ENCODE peak calls at places on chromosomes 16 and 17, in five cellular contexts. P is esophagus squamous epithelium, Z is H9, K is type B pancreatic cell, H is AG10803. Y is an unnamed sample.

GRCh38 chr17:77420804-77421634 is 280.2 kb downstream of the SEC14L1 start:
- DNase-seq in P (no peak), Z (peak), K (no peak), H (peak), Y (peak)

GRCh38 chr17:66564992-66565465 is 262.6 kb downstream of the PRKCA start:
- DNase-seq in P (no peak), Z (peak), K (no peak), H (peak), Y (no peak)

GRCh38 chr16:49597796-49598195 is 224.2 kb downstream of the C16orf78 start:
- DNase-seq in P (no peak), Z (peak), K (peak), H (no peak), Y (no peak)

GRCh38 chr17:10631048-10631700 is 25.9 kb downstream of the MYH3 start:
- DNase-seq in P (no peak), Z (peak), K (no peak), H (peak), Y (peak)

GRCh38 chr17:79559111-79559887 is 51.6 kb downstream of the RBFOX3 start:
- DNase-seq in P (no peak), Z (no peak), K (no peak), H (no peak), Y (no peak)

GRCh38 chr17:48314716-48315115 is 115.3 kb downstream of the SKAP1 start:
- DNase-seq in P (no peak), Z (no peak), K (no peak), H (no peak), Y (no peak)

GRCh38 chr17:82173351-82174041 is 39.1 kb downstream of the CCDC57 start:
- DNase-seq in P (no peak), Z (peak), K (no peak), H (no peak), Y (no peak)

GRCh38 chr16:80654094-80654862 is 113.5 kb downstream of the DYNLRB2 start:
- DNase-seq in P (no peak), Z (no peak), K (no peak), H (no peak), Y (no peak)

GRCh38 chr16:87284183-87284582 is 33.0 kb downstream of the C16orf95 start:
- DNase-seq in P (no peak), Z (no peak), K (no peak), H (no peak), Y (no peak)

GRCh38 chr17:15350777-15351486 is 9.5 kb upstream of the TEKT3 start:
- DNase-seq in P (no peak), Z (no peak), K (no peak), H (no peak), Y (no peak)

GRCh38 chr16:79316004-79316458 is 284.5 kb downstream of the MAF start:
- DNase-seq in P (no peak), Z (no peak), K (no peak), H (no peak), Y (no peak)

GRCh38 chr17:82238562-82239201 is 9.8 kb downstream of the SLC16A3 start:
- DNase-seq in P (no peak), Z (no peak), K (no peak), H (peak), Y (peak)

GRCh38 chr16:19410435-19411153 is 7.1 kb upstream of the TMC5 start:
- DNase-seq in P (no peak), Z (peak), K (peak), H (no peak), Y (peak)

GRCh38 chr17:21272250-21272649 is 12.3 kb upstream of the MAP2K3 start:
- DNase-seq in P (no peak), Z (no peak), K (no peak), H (no peak), Y (no peak)

GRCh38 chr16:14489460-14489859 is 140.6 kb downstream of the PARN start:
- DNase-seq in P (no peak), Z (peak), K (no peak), H (peak), Y (peak)

GRCh38 chr16:58815188-58815888 is 81.2 kb upstream of the GOT2 start:
- DNase-seq in P (no peak), Z (no peak), K (no peak), H (no peak), Y (no peak)

GRCh38 chr17:1511756-1512321 is 4.6 kb downstream of the INPP5K start:
- DNase-seq in P (no peak), Z (no peak), K (no peak), H (peak), Y (no peak)

GRCh38 chr16:8920676-8921625 is 38.8 kb downstream of the LITAFD start:
- DNase-seq in P (no peak), Z (no peak), K (no peak), H (peak), Y (no peak)

GRCh38 chr17:28046034-28046825 is 3.8 kb downstream of the NLK start:
- DNase-seq in P (no peak), Z (no peak), K (no peak), H (no peak), Y (no peak)

GRCh38 chr17:82216301-82217119 is 3.9 kb upstream of the CCDC57 start:
- DNase-seq in P (no peak), Z (no peak), K (no peak), H (peak), Y (no peak)

GRCh38 chr16:50653633-50654524 is 27.2 kb downstream of the SNX20 start:
- DNase-seq in P (no peak), Z (no peak), K (no peak), H (no peak), Y (no peak)

GRCh38 chr16:69761983-69762842 is at the start of gene WWP2:
- DNase-seq in P (no peak), Z (peak), K (peak), H (peak), Y (peak)

GRCh38 chr17:48328457-48328856 is 101.6 kb downstream of the SKAP1 start:
- DNase-seq in P (no peak), Z (no peak), K (no peak), H (no peak), Y (no peak)

GRCh38 chr17:59840908-59841666 is 51.7 kb downstream of the TUBD1 start:
- DNase-seq in P (no peak), Z (no peak), K (no peak), H (peak), Y (no peak)

GRCh38 chr16:24838554-24839266 is 7.1 kb upstream of the SLC5A11 start:
- DNase-seq in P (no peak), Z (no peak), K (no peak), H (peak), Y (no peak)

DNA sequence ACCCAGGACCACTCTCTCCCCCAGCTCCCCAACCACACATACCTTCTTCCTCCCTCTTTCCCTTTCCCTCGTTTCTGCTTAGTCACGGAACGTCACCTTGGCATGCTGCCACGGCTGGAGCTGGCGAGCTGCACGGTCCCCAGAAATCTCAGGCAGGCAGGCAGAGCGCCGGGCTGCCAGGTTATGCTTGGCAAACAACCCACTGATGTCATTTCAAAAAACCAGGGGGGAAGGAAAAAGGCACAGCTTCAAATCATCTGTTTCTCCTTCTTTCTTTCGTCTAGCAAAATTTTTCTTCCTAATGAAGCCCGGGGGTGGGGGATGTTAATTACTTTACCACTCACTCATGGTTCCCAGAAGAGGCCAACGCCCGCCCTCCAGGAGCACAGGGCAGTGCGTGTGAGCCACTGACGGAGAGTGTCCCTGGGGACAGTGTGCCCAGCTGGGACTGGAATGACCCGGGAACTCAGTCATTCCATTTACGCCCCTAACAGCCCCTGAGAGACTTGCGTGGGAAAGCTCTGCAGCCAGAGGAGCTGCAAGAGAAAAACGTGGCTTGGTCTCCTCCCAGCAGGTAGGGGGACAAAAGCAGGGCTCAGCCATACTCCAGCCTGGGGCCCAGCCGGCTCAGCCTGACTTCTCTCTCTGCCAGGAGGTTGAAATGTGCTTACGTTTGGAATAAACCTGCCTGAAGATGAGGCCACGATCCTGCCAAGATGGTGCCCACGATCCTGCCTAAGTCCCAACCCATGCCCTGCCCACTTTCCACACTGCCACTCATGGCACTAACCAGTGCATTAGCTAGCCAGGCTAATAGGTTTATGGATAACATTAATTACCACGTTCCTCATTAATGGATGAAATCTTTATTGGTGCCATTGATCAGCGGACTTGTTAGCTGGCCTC is 198.9 kb downstream of the ZFHX3 start:
- DNase-seq in P (no peak), Z (no peak), K (no peak), H (peak), Y (no peak)
- TF ChIP-seq CTCF in P (no peak), Z (no peak), K (no peak), H (no peak), Y (no peak)

GRCh38 chr16:88974080-88974479 is 2.9 kb downstream of the CBFA2T3 start:
- DNase-seq in P (no peak), Z (no peak), K (no peak), H (no peak), Y (no peak)

GRCh38 chr16:88974641-88975215 is 2.3 kb downstream of the CBFA2T3 start:
- DNase-seq in P (no peak), Z (no peak), K (no peak), H (no peak), Y (no peak)

GRCh38 chr16:88976359-88977027 is 514 bp downstream of the CBFA2T3 start:
- DNase-seq in P (no peak), Z (no peak), K (no peak), H (no peak), Y (no peak)

GRCh38 chr16:88977028-88977844 is at the start of gene CBFA2T3:
- DNase-seq in P (peak), Z (no peak), K (no peak), H (no peak), Y (peak)

DNA sequence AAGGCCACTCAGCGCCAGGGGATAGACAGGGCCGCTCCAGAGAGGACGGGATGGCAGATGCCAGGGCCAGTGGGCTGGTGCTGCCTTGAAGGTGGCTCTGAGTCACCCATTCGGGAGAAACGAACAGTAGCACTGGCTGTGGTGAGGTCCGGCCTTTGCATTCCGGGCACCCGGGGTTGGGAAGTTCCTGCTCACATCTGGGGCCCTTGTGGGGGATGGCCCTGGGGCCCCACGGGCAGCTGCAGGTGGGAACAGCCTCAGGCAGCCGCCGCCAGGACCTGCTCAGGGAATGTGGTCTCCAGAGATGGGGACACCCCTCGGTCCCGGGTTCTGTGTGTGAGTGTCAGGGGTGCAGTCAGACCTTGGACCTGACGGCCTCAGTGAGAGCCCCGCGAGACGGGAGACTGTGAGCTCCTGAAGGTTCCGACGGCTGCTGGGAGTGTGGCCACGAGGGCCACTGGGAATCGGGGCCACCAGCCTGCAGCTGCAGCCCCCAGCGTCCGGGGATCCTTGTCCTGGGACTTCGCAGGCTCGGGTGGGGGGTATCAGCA is 1.4 kb downstream of the CBFA2T3 start:
- DNase-seq in P (no peak), Z (no peak), K (no peak), H (no peak), Y (no peak)
- TF ChIP-seq CTCF in P (no peak), Z (no peak), K (no peak), H (no peak), Y (no peak)

DNA sequence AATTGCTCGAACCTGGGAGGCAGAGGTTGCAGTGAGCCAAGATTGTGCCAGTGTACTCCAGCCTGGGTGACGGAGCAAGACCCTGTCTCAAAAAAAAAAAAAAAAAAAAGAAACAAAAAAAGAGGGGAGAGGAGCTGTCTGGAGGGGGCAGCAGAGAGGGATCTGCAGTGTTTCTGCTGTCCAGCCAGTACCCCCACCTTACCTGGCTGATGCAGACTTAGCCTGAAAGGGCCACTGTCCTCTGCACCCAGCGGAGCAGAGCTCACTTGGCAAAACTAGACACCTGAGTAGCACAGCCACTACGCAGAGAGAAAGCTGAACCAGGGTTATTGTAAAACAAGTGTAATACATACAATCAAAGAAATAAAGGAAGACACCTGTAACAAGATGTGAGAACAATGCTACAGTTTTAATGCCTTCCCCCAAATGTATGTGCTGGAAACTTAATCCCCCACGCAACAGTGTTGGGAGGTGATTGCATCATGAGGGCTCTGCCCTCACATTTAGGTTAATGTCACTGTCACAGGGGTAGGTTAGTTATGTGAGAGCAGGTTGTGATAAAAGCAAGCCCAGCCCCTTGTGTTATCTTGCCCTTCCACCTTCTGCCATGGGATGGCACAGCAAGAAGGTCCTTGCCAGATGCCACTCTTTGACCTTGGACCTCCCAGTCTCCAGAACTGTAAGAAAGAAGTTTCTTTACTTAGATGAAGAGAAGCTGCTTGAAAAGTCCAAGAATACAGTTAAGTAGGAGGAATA is 211.2 kb downstream of the RPTOR start:
- DNase-seq in P (no peak), Z (no peak), K (peak), H (no peak), Y (no peak)
- TF ChIP-seq CTCF in P (no peak), Z (peak), K (peak), H (peak), Y (peak)

DNA sequence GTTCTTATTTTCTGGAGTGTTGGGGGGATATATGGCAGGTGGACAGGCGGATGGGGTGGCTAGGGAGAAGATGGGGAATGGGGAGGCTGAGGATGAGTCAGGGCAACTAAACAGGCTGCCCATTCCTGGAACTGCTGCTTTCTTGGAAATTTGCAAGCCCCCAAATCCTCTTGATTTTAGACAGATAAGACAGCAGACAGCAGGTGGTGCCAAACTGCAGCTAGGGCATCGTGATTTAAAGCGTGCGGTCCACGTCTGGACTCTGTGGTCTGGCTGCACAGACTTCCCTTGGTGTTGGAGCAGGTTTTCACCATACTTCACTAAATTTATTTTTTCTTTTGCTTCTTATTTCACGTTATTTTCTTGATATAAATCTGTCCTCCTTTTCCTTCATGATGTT is 10.9 kb upstream of the KRT24 start:
- DNase-seq in P (no peak), Z (no peak), K (no peak), H (no peak), Y (no peak)
- TF ChIP-seq CTCF in P (no peak), Z (peak), K (no peak), H (no peak), Y (no peak)

GRCh38 chr16:17768257-17768656 is 297.5 kb upstream of the XYLT1 start:
- DNase-seq in P (no peak), Z (no peak), K (no peak), H (peak), Y (no peak)

GRCh38 chr16:17770104-17770503 is 299.3 kb upstream of the XYLT1 start:
- DNase-seq in P (no peak), Z (no peak), K (no peak), H (no peak), Y (no peak)

GRCh38 chr16:17766012-17766411 is 295.3 kb upstream of the XYLT1 start:
- DNase-seq in P (no peak), Z (no peak), K (no peak), H (no peak), Y (no peak)
- TF ChIP-seq CTCF in P (no peak), Z (no peak), K (no peak), H (no peak), Y (no peak)

Y was measured in endothelial cell.